ENCODE peak calls at places on chromosomes 7 and 10, in seven cellular contexts. One of them, this sample, is unnamed.

GRCh38 chr7:73647725-73648592 is 19.7 kb upstream of the VPS37D start:
- DNase-seq in transverse colon: peak
- DNase-seq in H1: no peak
- DNase-seq in upper lobe of left lung: no peak
- DNase-seq in stomach: peak
- DNase-seq in suprapubic skin: no peak
- DNase-seq in SK-N-SH: peak
- DNase-seq in this sample: no peak

GRCh38 chr10:79019961-79020491 is 48.7 kb upstream of the ZMIZ1 start:
- DNase-seq in transverse colon: no peak
- DNase-seq in H1: no peak
- DNase-seq in upper lobe of left lung: peak
- DNase-seq in stomach: peak
- DNase-seq in suprapubic skin: peak
- DNase-seq in SK-N-SH: no peak
- DNase-seq in this sample: peak

GRCh38 chr7:117716707-117717294 is 156.4 kb downstream of the CTTNBP2 start:
- DNase-seq in transverse colon: no peak
- DNase-seq in H1: no peak
- DNase-seq in upper lobe of left lung: no peak
- DNase-seq in stomach: peak
- DNase-seq in suprapubic skin: no peak
- DNase-seq in SK-N-SH: no peak
- DNase-seq in this sample: no peak

GRCh38 chr7:43353902-43354301 is 229.0 kb upstream of the STK17A start:
- DNase-seq in transverse colon: no peak
- DNase-seq in H1: no peak
- DNase-seq in upper lobe of left lung: no peak
- DNase-seq in stomach: no peak
- DNase-seq in suprapubic skin: no peak
- DNase-seq in SK-N-SH: no peak
- DNase-seq in this sample: no peak

GRCh38 chr10:48205918-48206317 is 68.6 kb downstream of the FRMPD2 start:
- DNase-seq in transverse colon: no peak
- DNase-seq in H1: no peak
- DNase-seq in upper lobe of left lung: no peak
- DNase-seq in stomach: no peak
- DNase-seq in suprapubic skin: no peak
- DNase-seq in SK-N-SH: no peak
- DNase-seq in this sample: no peak

GRCh38 chr10:34528320-34528719 is 286.8 kb downstream of the PARD3 start:
- DNase-seq in transverse colon: no peak
- DNase-seq in H1: peak
- DNase-seq in upper lobe of left lung: peak
- DNase-seq in stomach: no peak
- DNase-seq in suprapubic skin: no peak
- DNase-seq in SK-N-SH: no peak
- DNase-seq in this sample: no peak

GRCh38 chr10:110244550-110244949 is 37.1 kb downstream of the MXI1 start:
- DNase-seq in transverse colon: no peak
- DNase-seq in H1: no peak
- DNase-seq in upper lobe of left lung: no peak
- DNase-seq in stomach: no peak
- DNase-seq in suprapubic skin: no peak
- DNase-seq in SK-N-SH: no peak
- DNase-seq in this sample: no peak

GRCh38 chr7:104972510-104972909 is 41.5 kb upstream of the KMT2E start:
- DNase-seq in transverse colon: no peak
- DNase-seq in H1: no peak
- DNase-seq in upper lobe of left lung: no peak
- DNase-seq in stomach: no peak
- DNase-seq in suprapubic skin: no peak
- DNase-seq in SK-N-SH: no peak
- DNase-seq in this sample: no peak

GRCh38 chr10:24303522-24304310 is 94.8 kb downstream of the KIAA1217 start:
- DNase-seq in transverse colon: no peak
- DNase-seq in H1: no peak
- DNase-seq in upper lobe of left lung: no peak
- DNase-seq in stomach: no peak
- DNase-seq in suprapubic skin: no peak
- DNase-seq in SK-N-SH: no peak
- DNase-seq in this sample: no peak

GRCh38 chr10:77592946-77593636 is 44.5 kb downstream of the KCNMA1 start:
- DNase-seq in transverse colon: peak
- DNase-seq in H1: no peak
- DNase-seq in upper lobe of left lung: peak
- DNase-seq in stomach: peak
- DNase-seq in suprapubic skin: no peak
- DNase-seq in SK-N-SH: no peak
- DNase-seq in this sample: peak

GRCh38 chr10:59672150-59672875 is 37.3 kb downstream of the SLC16A9 start:
- DNase-seq in transverse colon: no peak
- DNase-seq in H1: no peak
- DNase-seq in upper lobe of left lung: no peak
- DNase-seq in stomach: no peak
- DNase-seq in suprapubic skin: no peak
- DNase-seq in SK-N-SH: no peak
- DNase-seq in this sample: no peak

GRCh38 chr7:31106303-31107105 is 54.4 kb downstream of the ADCYAP1R1 start:
- DNase-seq in transverse colon: no peak
- DNase-seq in H1: no peak
- DNase-seq in upper lobe of left lung: peak
- DNase-seq in stomach: no peak
- DNase-seq in suprapubic skin: peak
- DNase-seq in SK-N-SH: no peak
- DNase-seq in this sample: no peak

GRCh38 chr10:29387269-29387668 is 98.4 kb downstream of the LYZL1 start:
- DNase-seq in transverse colon: no peak
- DNase-seq in H1: no peak
- DNase-seq in upper lobe of left lung: no peak
- DNase-seq in stomach: no peak
- DNase-seq in suprapubic skin: no peak
- DNase-seq in SK-N-SH: no peak
- DNase-seq in this sample: no peak

GRCh38 chr10:74027702-74028101 is 29.8 kb downstream of the VCL start:
- DNase-seq in transverse colon: no peak
- DNase-seq in H1: no peak
- DNase-seq in upper lobe of left lung: no peak
- DNase-seq in stomach: no peak
- DNase-seq in suprapubic skin: no peak
- DNase-seq in SK-N-SH: no peak
- DNase-seq in this sample: no peak

GRCh38 chr10:70774810-70775678 is 10.1 kb downstream of the TBATA start:
- DNase-seq in transverse colon: no peak
- DNase-seq in H1: no peak
- DNase-seq in upper lobe of left lung: peak
- DNase-seq in stomach: peak
- DNase-seq in suprapubic skin: peak
- DNase-seq in SK-N-SH: peak
- DNase-seq in this sample: no peak

GRCh38 chr7:79495544-79496272 is 42.2 kb upstream of the MAGI2 start:
- DNase-seq in transverse colon: no peak
- DNase-seq in H1: no peak
- DNase-seq in upper lobe of left lung: no peak
- DNase-seq in stomach: no peak
- DNase-seq in suprapubic skin: no peak
- DNase-seq in SK-N-SH: no peak
- DNase-seq in this sample: no peak

GRCh38 chr7:27095050-27095896 is 527 bp downstream of the HOXA1 start:
- DNase-seq in transverse colon: no peak
- DNase-seq in H1: no peak
- DNase-seq in upper lobe of left lung: no peak
- DNase-seq in stomach: no peak
- DNase-seq in suprapubic skin: no peak
- DNase-seq in SK-N-SH: no peak
- DNase-seq in this sample: peak

GRCh38 chr10:58177362-58177947 is 90.2 kb downstream of the IPMK start:
- DNase-seq in transverse colon: no peak
- DNase-seq in H1: no peak
- DNase-seq in upper lobe of left lung: no peak
- DNase-seq in stomach: no peak
- DNase-seq in suprapubic skin: no peak
- DNase-seq in SK-N-SH: peak
- DNase-seq in this sample: no peak

GRCh38 chr10:100146875-100147665 is 38.8 kb downstream of the ERLIN1 start:
- DNase-seq in transverse colon: no peak
- DNase-seq in H1: no peak
- DNase-seq in upper lobe of left lung: no peak
- DNase-seq in stomach: no peak
- DNase-seq in suprapubic skin: no peak
- DNase-seq in SK-N-SH: no peak
- DNase-seq in this sample: no peak

GRCh38 chr7:65979583-65980477 is 2.2 kb downstream of the GUSB start:
- DNase-seq in transverse colon: no peak
- DNase-seq in H1: no peak
- DNase-seq in upper lobe of left lung: no peak
- DNase-seq in stomach: no peak
- DNase-seq in suprapubic skin: peak
- DNase-seq in SK-N-SH: no peak
- DNase-seq in this sample: no peak

DNA sequence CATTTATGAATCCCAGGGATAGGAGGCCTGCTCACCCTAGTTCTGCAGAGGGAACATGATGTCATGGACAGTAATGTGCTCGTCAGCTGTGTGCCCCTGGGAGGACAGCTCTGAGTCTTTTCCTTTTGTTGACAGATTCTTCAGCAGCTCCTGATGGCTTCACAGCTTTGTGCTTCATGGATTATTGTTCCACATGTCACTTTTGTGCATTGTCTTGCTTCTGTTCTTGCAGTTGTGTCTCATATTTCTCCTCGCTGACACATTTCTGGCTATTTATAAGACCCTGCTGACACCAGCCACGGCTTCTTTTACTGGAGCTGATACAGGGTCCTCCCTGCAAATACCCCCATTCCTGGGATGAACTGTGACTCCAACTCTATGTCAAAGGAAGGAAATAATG is 367.6 kb downstream of the CCSER2 start:
- DNase-seq in transverse colon: no peak
- DNase-seq in H1: no peak
- DNase-seq in upper lobe of left lung: no peak
- DNase-seq in stomach: no peak
- DNase-seq in suprapubic skin: no peak
- DNase-seq in SK-N-SH: no peak
- DNase-seq in this sample: no peak
- TF ChIP-seq POLR2AphosphoS5 in transverse colon: no peak
- TF ChIP-seq POLR2AphosphoS5 in H1: no peak
- TF ChIP-seq POLR2AphosphoS5 in upper lobe of left lung: no peak
- TF ChIP-seq POLR2AphosphoS5 in stomach: no peak
- TF ChIP-seq POLR2AphosphoS5 in suprapubic skin: no peak
- TF ChIP-seq POLR2AphosphoS5 in SK-N-SH: no peak
- TF ChIP-seq POLR2AphosphoS5 in this sample: no peak

GRCh38 chr7:50467817-50468610 is 17.9 kb upstream of the FIGNL1 start:
- DNase-seq in transverse colon: peak
- DNase-seq in H1: peak
- DNase-seq in upper lobe of left lung: peak
- DNase-seq in stomach: peak
- DNase-seq in suprapubic skin: peak
- DNase-seq in SK-N-SH: peak
- DNase-seq in this sample: peak
- H3K4me3 ChIP-seq in transverse colon: no peak
- H3K4me3 ChIP-seq in H1: no peak
- H3K4me3 ChIP-seq in upper lobe of left lung: peak
- H3K4me3 ChIP-seq in stomach: peak
- H3K4me3 ChIP-seq in suprapubic skin: no peak
- H3K4me3 ChIP-seq in SK-N-SH: no peak
- H3K4me3 ChIP-seq in this sample: peak

GRCh38 chr7:32216759-32217158 is 146.6 kb upstream of the PDE1C start:
- DNase-seq in transverse colon: no peak
- DNase-seq in H1: no peak
- DNase-seq in upper lobe of left lung: no peak
- DNase-seq in stomach: no peak
- DNase-seq in suprapubic skin: no peak
- DNase-seq in SK-N-SH: no peak
- DNase-seq in this sample: no peak

GRCh38 chr7:32215697-32216096 is 145.5 kb upstream of the PDE1C start:
- DNase-seq in transverse colon: no peak
- DNase-seq in H1: no peak
- DNase-seq in upper lobe of left lung: no peak
- DNase-seq in stomach: no peak
- DNase-seq in suprapubic skin: no peak
- DNase-seq in SK-N-SH: no peak
- DNase-seq in this sample: no peak

GRCh38 chr7:32219416-32219815 is 149.2 kb upstream of the PDE1C start:
- DNase-seq in transverse colon: no peak
- DNase-seq in H1: no peak
- DNase-seq in upper lobe of left lung: no peak
- DNase-seq in stomach: no peak
- DNase-seq in suprapubic skin: no peak
- DNase-seq in SK-N-SH: no peak
- DNase-seq in this sample: no peak

GRCh38 chr7:32218741-32219283 is 148.6 kb upstream of the PDE1C start:
- DNase-seq in transverse colon: no peak
- DNase-seq in H1: no peak
- DNase-seq in upper lobe of left lung: no peak
- DNase-seq in stomach: no peak
- DNase-seq in suprapubic skin: no peak
- DNase-seq in SK-N-SH: no peak
- DNase-seq in this sample: no peak

DNA sequence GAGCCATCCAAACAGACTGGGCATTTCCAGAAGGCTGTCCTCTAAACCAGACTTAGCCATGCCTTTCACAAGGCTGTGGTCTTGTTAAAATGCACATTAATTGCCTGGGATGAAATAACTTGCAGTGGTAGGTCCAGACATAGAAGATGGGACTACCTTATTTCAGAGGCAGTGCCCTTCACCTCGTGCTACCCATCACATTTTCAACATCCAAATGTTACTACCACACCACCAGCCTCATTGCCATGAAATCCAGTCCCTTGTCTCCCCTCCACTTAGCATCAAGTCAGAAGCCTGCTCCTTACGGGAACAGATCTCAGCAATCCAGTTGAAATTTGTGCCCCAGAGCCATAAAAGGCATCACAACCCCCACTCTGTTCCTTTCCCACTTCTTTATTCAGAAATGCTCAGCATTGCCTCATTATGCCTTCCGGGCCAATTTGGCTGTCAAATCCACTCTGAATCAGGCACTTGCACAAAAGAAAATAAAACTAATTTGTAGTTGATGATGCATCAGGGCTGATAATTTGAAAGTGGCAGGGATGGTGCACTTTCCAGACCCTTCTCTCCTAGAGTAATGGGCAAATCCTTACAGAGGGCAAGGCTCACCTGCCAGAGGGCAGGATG is 147.7 kb upstream of the PDE1C start:
- DNase-seq in transverse colon: no peak
- DNase-seq in H1: no peak
- DNase-seq in upper lobe of left lung: no peak
- DNase-seq in stomach: no peak
- DNase-seq in suprapubic skin: no peak
- DNase-seq in SK-N-SH: no peak
- DNase-seq in this sample: no peak
- TF ChIP-seq EP300 in transverse colon: no peak
- TF ChIP-seq EP300 in H1: no peak
- TF ChIP-seq EP300 in upper lobe of left lung: no peak
- TF ChIP-seq EP300 in stomach: no peak
- TF ChIP-seq EP300 in suprapubic skin: no peak
- TF ChIP-seq EP300 in SK-N-SH: no peak
- TF ChIP-seq EP300 in this sample: no peak

DNA sequence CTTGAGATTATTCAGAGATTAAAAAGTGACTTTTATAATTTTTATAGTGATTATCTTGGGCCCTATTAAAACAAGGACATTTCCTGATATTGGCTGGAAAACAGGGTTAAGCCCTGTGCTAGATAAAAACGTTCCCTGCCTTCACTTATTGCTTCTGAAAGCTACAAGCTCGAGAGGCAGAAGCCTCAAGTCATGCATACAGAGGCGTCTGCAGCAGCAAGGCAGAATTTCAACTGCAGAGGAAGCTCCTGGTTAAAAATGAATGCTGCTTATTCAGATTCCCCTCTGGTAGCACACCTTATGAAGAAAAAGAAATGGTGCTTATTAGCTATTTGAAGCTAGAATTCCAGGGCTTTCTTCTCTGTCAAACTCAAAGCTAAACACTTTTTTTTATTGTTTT is 174.5 kb downstream of the FANK1 start:
- DNase-seq in transverse colon: no peak
- DNase-seq in H1: no peak
- DNase-seq in upper lobe of left lung: no peak
- DNase-seq in stomach: no peak
- DNase-seq in suprapubic skin: no peak
- DNase-seq in SK-N-SH: no peak
- DNase-seq in this sample: no peak
- TF ChIP-seq POLR2AphosphoS5 in transverse colon: no peak
- TF ChIP-seq POLR2AphosphoS5 in H1: no peak
- TF ChIP-seq POLR2AphosphoS5 in upper lobe of left lung: no peak
- TF ChIP-seq POLR2AphosphoS5 in stomach: no peak
- TF ChIP-seq POLR2AphosphoS5 in suprapubic skin: no peak
- TF ChIP-seq POLR2AphosphoS5 in SK-N-SH: no peak
- TF ChIP-seq POLR2AphosphoS5 in this sample: no peak

This sample was measured in sigmoid colon.